ENCODE peak calls at places on chromosomes 12 and 14, in five cellular contexts. L is activated CD4-positive, alpha-beta T cell treated with anti-CD3 and anti-CD28 coated beads, Interleukin-2, amount 50 U/mL, for 24 hours; W is A549; B is mesothelial cell of epicardium; P is SW 1271. I is an unnamed sample.

GRCh38 chr14:88667555-88668273 is 104.9 kb downstream of the ZC3H14 start:
- DNase-seq in L (peak; percentile 49), W (peak; percentile 67), B (no peak), P (peak; percentile 61), I (peak; percentile 22)

GRCh38 chr12:87687362-87687761 is 341.8 kb downstream of the C12orf50 start:
- DNase-seq in L (no peak), W (no peak), B (no peak), P (no peak), I (no peak)

GRCh38 chr14:104636131-104636530 is 31.6 kb upstream of the TMEM179 start:
- DNase-seq in L (no peak), W (no peak), B (no peak), P (no peak), I (no peak)

GRCh38 chr12:28689398-28690175 is 459.5 kb upstream of the FAR2 start:
- DNase-seq in L (no peak), W (no peak), B (no peak), P (no peak), I (no peak)

GRCh38 chr14:65356327-65356836 is 56.1 kb upstream of the FUT8 start:
- DNase-seq in L (peak; percentile 7), W (peak; percentile 41), B (no peak), P (peak; percentile 21), I (peak; percentile 32)

GRCh38 chr12:113658030-113658655 is 186.5 kb upstream of the LHX5 start:
- DNase-seq in L (no peak), W (no peak), B (no peak), P (no peak), I (no peak)

GRCh38 chr12:132316497-132317232 is 12.7 kb downstream of the GALNT9 start:
- DNase-seq in L (no peak), W (no peak), B (no peak), P (no peak), I (no peak)

GRCh38 chr14:93103392-93104080 is 12.2 kb downstream of the ITPK1 start:
- DNase-seq in L (peak; percentile 34), W (no peak), B (no peak), P (no peak), I (no peak)

I was measured in breast epithelium.